ENCODE peak calls at places on chromosome X, in ten cellular contexts. One of them, this sample, is unnamed.

GRCh38 chrX:154404625-154405192 is 4.3 kb downstream of the DNASE1L1 start:
- DNase-seq in cardiac muscle cell: no peak
- DNase-seq in left ventricle myocardium inferior: no peak
- DNase-seq in activated effector memory CD4-positive, alpha-beta T cell treated with anti-CD3 and anti-CD28 coated beads, Interleukin-2, amount 50 U/mL, for 16 hours: no peak
- DNase-seq in progenitor cell of endocrine pancreas: no peak
- DNase-seq in tibial nerve: no peak
- DNase-seq in memory B cell: no peak
- DNase-seq in mesenchymal stem cell: no peak
- DNase-seq in iPS DF 6.9: no peak
- DNase-seq in anterior cingulate cortex: no peak
- DNase-seq in this sample: no peak

GRCh38 chrX:138858438-138858837 is 146.9 kb upstream of the FGF13 start:
- DNase-seq in cardiac muscle cell: peak
- DNase-seq in left ventricle myocardium inferior: no peak
- DNase-seq in activated effector memory CD4-positive, alpha-beta T cell treated with anti-CD3 and anti-CD28 coated beads, Interleukin-2, amount 50 U/mL, for 16 hours: no peak
- DNase-seq in progenitor cell of endocrine pancreas: no peak
- DNase-seq in tibial nerve: no peak
- DNase-seq in memory B cell: no peak
- DNase-seq in mesenchymal stem cell: peak
- DNase-seq in iPS DF 6.9: no peak
- DNase-seq in anterior cingulate cortex: no peak
- DNase-seq in this sample: no peak

GRCh38 chrX:72576161-72576896 is 3.7 kb upstream of the HDAC8 start:
- DNase-seq in cardiac muscle cell: peak
- DNase-seq in left ventricle myocardium inferior: no peak
- DNase-seq in activated effector memory CD4-positive, alpha-beta T cell treated with anti-CD3 and anti-CD28 coated beads, Interleukin-2, amount 50 U/mL, for 16 hours: no peak
- DNase-seq in progenitor cell of endocrine pancreas: no peak
- DNase-seq in tibial nerve: peak
- DNase-seq in memory B cell: no peak
- DNase-seq in mesenchymal stem cell: peak
- DNase-seq in iPS DF 6.9: no peak
- DNase-seq in anterior cingulate cortex: no peak
- DNase-seq in this sample: no peak

GRCh38 chrX:58025979-58026378 is 115.7 kb upstream of the ZXDA start:
- DNase-seq in cardiac muscle cell: peak
- DNase-seq in left ventricle myocardium inferior: no peak
- DNase-seq in activated effector memory CD4-positive, alpha-beta T cell treated with anti-CD3 and anti-CD28 coated beads, Interleukin-2, amount 50 U/mL, for 16 hours: no peak
- DNase-seq in progenitor cell of endocrine pancreas: no peak
- DNase-seq in tibial nerve: peak
- DNase-seq in memory B cell: peak
- DNase-seq in mesenchymal stem cell: peak
- DNase-seq in iPS DF 6.9: no peak
- DNase-seq in anterior cingulate cortex: no peak
- DNase-seq in this sample: peak

GRCh38 chrX:151984891-151985290 is 10.4 kb upstream of the GABRE start:
- DNase-seq in cardiac muscle cell: no peak
- DNase-seq in left ventricle myocardium inferior: no peak
- DNase-seq in activated effector memory CD4-positive, alpha-beta T cell treated with anti-CD3 and anti-CD28 coated beads, Interleukin-2, amount 50 U/mL, for 16 hours: no peak
- DNase-seq in progenitor cell of endocrine pancreas: no peak
- DNase-seq in tibial nerve: no peak
- DNase-seq in memory B cell: no peak
- DNase-seq in mesenchymal stem cell: no peak
- DNase-seq in iPS DF 6.9: no peak
- DNase-seq in anterior cingulate cortex: no peak
- DNase-seq in this sample: no peak

GRCh38 chrX:28668957-28669356 is 81.7 kb downstream of the IL1RAPL1 start:
- DNase-seq in cardiac muscle cell: no peak
- DNase-seq in left ventricle myocardium inferior: no peak
- DNase-seq in activated effector memory CD4-positive, alpha-beta T cell treated with anti-CD3 and anti-CD28 coated beads, Interleukin-2, amount 50 U/mL, for 16 hours: no peak
- DNase-seq in progenitor cell of endocrine pancreas: no peak
- DNase-seq in tibial nerve: no peak
- DNase-seq in memory B cell: no peak
- DNase-seq in mesenchymal stem cell: no peak
- DNase-seq in iPS DF 6.9: no peak
- DNase-seq in anterior cingulate cortex: no peak
- DNase-seq in this sample: no peak

GRCh38 chrX:44042124-44042523 is 68.9 kb upstream of the NDP start:
- DNase-seq in cardiac muscle cell: no peak
- DNase-seq in left ventricle myocardium inferior: no peak
- DNase-seq in activated effector memory CD4-positive, alpha-beta T cell treated with anti-CD3 and anti-CD28 coated beads, Interleukin-2, amount 50 U/mL, for 16 hours: no peak
- DNase-seq in progenitor cell of endocrine pancreas: no peak
- DNase-seq in tibial nerve: no peak
- DNase-seq in memory B cell: no peak
- DNase-seq in mesenchymal stem cell: no peak
- DNase-seq in iPS DF 6.9: no peak
- DNase-seq in anterior cingulate cortex: no peak
- DNase-seq in this sample: no peak

GRCh38 chrX:118975831-118976598 is 1.6 kb downstream of the LONRF3 start:
- DNase-seq in cardiac muscle cell: peak
- DNase-seq in left ventricle myocardium inferior: peak
- DNase-seq in activated effector memory CD4-positive, alpha-beta T cell treated with anti-CD3 and anti-CD28 coated beads, Interleukin-2, amount 50 U/mL, for 16 hours: peak
- DNase-seq in progenitor cell of endocrine pancreas: no peak
- DNase-seq in tibial nerve: peak
- DNase-seq in memory B cell: no peak
- DNase-seq in mesenchymal stem cell: peak
- DNase-seq in iPS DF 6.9: no peak
- DNase-seq in anterior cingulate cortex: peak
- DNase-seq in this sample: peak

GRCh38 chrX:109847257-109848187 is 114.5 kb upstream of the ACSL4 start:
- DNase-seq in cardiac muscle cell: peak
- DNase-seq in left ventricle myocardium inferior: no peak
- DNase-seq in activated effector memory CD4-positive, alpha-beta T cell treated with anti-CD3 and anti-CD28 coated beads, Interleukin-2, amount 50 U/mL, for 16 hours: no peak
- DNase-seq in progenitor cell of endocrine pancreas: no peak
- DNase-seq in tibial nerve: peak
- DNase-seq in memory B cell: no peak
- DNase-seq in mesenchymal stem cell: peak
- DNase-seq in iPS DF 6.9: no peak
- DNase-seq in anterior cingulate cortex: no peak
- DNase-seq in this sample: no peak

GRCh38 chrX:129039176-129039575 is 484.1 kb downstream of the SMARCA1 start:
- DNase-seq in cardiac muscle cell: no peak
- DNase-seq in left ventricle myocardium inferior: no peak
- DNase-seq in activated effector memory CD4-positive, alpha-beta T cell treated with anti-CD3 and anti-CD28 coated beads, Interleukin-2, amount 50 U/mL, for 16 hours: no peak
- DNase-seq in progenitor cell of endocrine pancreas: no peak
- DNase-seq in tibial nerve: no peak
- DNase-seq in memory B cell: no peak
- DNase-seq in mesenchymal stem cell: no peak
- DNase-seq in iPS DF 6.9: no peak
- DNase-seq in anterior cingulate cortex: no peak
- DNase-seq in this sample: no peak